ENCODE peak calls at places on chromosomes 5 and 9, in ten cellular contexts. One of them, this sample, is unnamed.

GRCh38 chr5:90504743-90505142 is 24.6 kb downstream of the LYSMD3 start:
- DNase-seq in neural crest cell: no peak
- DNase-seq in fibroblast of lung: no peak
- DNase-seq in AG08395: no peak
- DNase-seq in ovary: no peak
- DNase-seq in C1 segment of cervical spinal cord: no peak
- DNase-seq in EH: no peak
- DNase-seq in NAMALWA: no peak
- DNase-seq in NCI-H2081: no peak
- DNase-seq in activated CD4-positive, alpha-beta T cell treated with anti-CD3 and anti-CD28 coated beads, Interleukin-2, amount 50 U/mL, for 1 hour: no peak
- DNase-seq in this sample: no peak

GRCh38 chr5:93588586-93589347 is 5.7 kb downstream of the NR2F1 start:
- DNase-seq in neural crest cell: no peak
- DNase-seq in fibroblast of lung: peak
- DNase-seq in AG08395: no peak
- DNase-seq in ovary: no peak
- DNase-seq in C1 segment of cervical spinal cord: no peak
- DNase-seq in EH: no peak
- DNase-seq in NAMALWA: no peak
- DNase-seq in NCI-H2081: no peak
- DNase-seq in activated CD4-positive, alpha-beta T cell treated with anti-CD3 and anti-CD28 coated beads, Interleukin-2, amount 50 U/mL, for 1 hour: no peak
- DNase-seq in this sample: peak

GRCh38 chr5:150541895-150542294 is 34.0 kb downstream of the NDST1 start:
- DNase-seq in neural crest cell: no peak
- DNase-seq in fibroblast of lung: no peak
- DNase-seq in AG08395: no peak
- DNase-seq in ovary: no peak
- DNase-seq in C1 segment of cervical spinal cord: no peak
- DNase-seq in EH: peak
- DNase-seq in NAMALWA: no peak
- DNase-seq in NCI-H2081: no peak
- DNase-seq in activated CD4-positive, alpha-beta T cell treated with anti-CD3 and anti-CD28 coated beads, Interleukin-2, amount 50 U/mL, for 1 hour: no peak
- DNase-seq in this sample: no peak

GRCh38 chr5:67793966-67794365 is 421.6 kb upstream of the PIK3R1 start:
- DNase-seq in neural crest cell: no peak
- DNase-seq in fibroblast of lung: no peak
- DNase-seq in AG08395: no peak
- DNase-seq in ovary: no peak
- DNase-seq in C1 segment of cervical spinal cord: no peak
- DNase-seq in EH: no peak
- DNase-seq in NAMALWA: no peak
- DNase-seq in NCI-H2081: no peak
- DNase-seq in activated CD4-positive, alpha-beta T cell treated with anti-CD3 and anti-CD28 coated beads, Interleukin-2, amount 50 U/mL, for 1 hour: no peak
- DNase-seq in this sample: no peak

GRCh38 chr9:100579665-100580064 is 1.8 kb downstream of the CAVIN4 start:
- DNase-seq in neural crest cell: no peak
- DNase-seq in fibroblast of lung: no peak
- DNase-seq in AG08395: no peak
- DNase-seq in ovary: no peak
- DNase-seq in C1 segment of cervical spinal cord: no peak
- DNase-seq in EH: peak
- DNase-seq in NAMALWA: no peak
- DNase-seq in NCI-H2081: no peak
- DNase-seq in activated CD4-positive, alpha-beta T cell treated with anti-CD3 and anti-CD28 coated beads, Interleukin-2, amount 50 U/mL, for 1 hour: no peak
- DNase-seq in this sample: no peak

GRCh38 chr9:68777070-68777763 is 72.2 kb downstream of the PIP5K1B start:
- DNase-seq in neural crest cell: no peak
- DNase-seq in fibroblast of lung: no peak
- DNase-seq in AG08395: no peak
- DNase-seq in ovary: no peak
- DNase-seq in C1 segment of cervical spinal cord: no peak
- DNase-seq in EH: no peak
- DNase-seq in NAMALWA: no peak
- DNase-seq in NCI-H2081: no peak
- DNase-seq in activated CD4-positive, alpha-beta T cell treated with anti-CD3 and anti-CD28 coated beads, Interleukin-2, amount 50 U/mL, for 1 hour: no peak
- DNase-seq in this sample: no peak

GRCh38 chr9:120894404-120895226 is 17.6 kb upstream of the PHF19 start:
- DNase-seq in neural crest cell: no peak
- DNase-seq in fibroblast of lung: peak
- DNase-seq in AG08395: peak
- DNase-seq in ovary: peak
- DNase-seq in C1 segment of cervical spinal cord: no peak
- DNase-seq in EH: peak
- DNase-seq in NAMALWA: no peak
- DNase-seq in NCI-H2081: no peak
- DNase-seq in activated CD4-positive, alpha-beta T cell treated with anti-CD3 and anti-CD28 coated beads, Interleukin-2, amount 50 U/mL, for 1 hour: no peak
- DNase-seq in this sample: no peak

GRCh38 chr5:77990020-77990419 is 213.9 kb upstream of the TBCA start:
- DNase-seq in neural crest cell: no peak
- DNase-seq in fibroblast of lung: no peak
- DNase-seq in AG08395: no peak
- DNase-seq in ovary: no peak
- DNase-seq in C1 segment of cervical spinal cord: no peak
- DNase-seq in EH: no peak
- DNase-seq in NAMALWA: no peak
- DNase-seq in NCI-H2081: no peak
- DNase-seq in activated CD4-positive, alpha-beta T cell treated with anti-CD3 and anti-CD28 coated beads, Interleukin-2, amount 50 U/mL, for 1 hour: no peak
- DNase-seq in this sample: no peak

GRCh38 chr9:82987370-82987769 is 75.6 kb downstream of the RASEF start:
- DNase-seq in neural crest cell: no peak
- DNase-seq in fibroblast of lung: no peak
- DNase-seq in AG08395: no peak
- DNase-seq in ovary: no peak
- DNase-seq in C1 segment of cervical spinal cord: no peak
- DNase-seq in EH: no peak
- DNase-seq in NAMALWA: no peak
- DNase-seq in NCI-H2081: no peak
- DNase-seq in activated CD4-positive, alpha-beta T cell treated with anti-CD3 and anti-CD28 coated beads, Interleukin-2, amount 50 U/mL, for 1 hour: no peak
- DNase-seq in this sample: no peak

GRCh38 chr5:106127341-106127781 is 1543.4 kb downstream of the EFNA5 start:
- DNase-seq in neural crest cell: no peak
- DNase-seq in fibroblast of lung: no peak
- DNase-seq in AG08395: no peak
- DNase-seq in ovary: no peak
- DNase-seq in C1 segment of cervical spinal cord: no peak
- DNase-seq in EH: no peak
- DNase-seq in NAMALWA: no peak
- DNase-seq in NCI-H2081: no peak
- DNase-seq in activated CD4-positive, alpha-beta T cell treated with anti-CD3 and anti-CD28 coated beads, Interleukin-2, amount 50 U/mL, for 1 hour: no peak
- DNase-seq in this sample: no peak